ENCODE peak calls at places on chromosomes 5 and 9, in five cellular contexts. One of them, this sample, is unnamed.

GRCh38 chr9:91783411-91783810 is 166.6 kb downstream of the ROR2 start:
- DNase-seq in mammary epithelial cell: no peak
- DNase-seq in AG09309: no peak
- DNase-seq in natural killer cell: no peak
- DNase-seq in cardiac fibroblast: no peak
- DNase-seq in this sample: no peak

GRCh38 chr5:91690921-91691320 is 307.8 kb upstream of the ARRDC3 start:
- DNase-seq in natural killer cell: no peak
- DNase-seq in AG09309: no peak
- DNase-seq in cardiac fibroblast: no peak
- DNase-seq in mammary epithelial cell: no peak
- DNase-seq in this sample: peak; percentile 9

GRCh38 chr9:137168575-137168906 is 1.3 kb downstream of the LRRC26 start:
- DNase-seq in mammary epithelial cell: no peak
- DNase-seq in AG09309: no peak
- DNase-seq in cardiac fibroblast: no peak
- DNase-seq in natural killer cell: no peak
- DNase-seq in this sample: no peak

GRCh38 chr5:63131618-63132285 is 553.1 kb downstream of the LRRC70 start:
- DNase-seq in AG09309: no peak
- DNase-seq in mammary epithelial cell: peak; percentile 87
- DNase-seq in natural killer cell: no peak
- DNase-seq in cardiac fibroblast: peak; percentile 63
- DNase-seq in this sample: peak; percentile 52

GRCh38 chr5:95808686-95809413 is 13.7 kb downstream of the GLRX start:
- DNase-seq in mammary epithelial cell: no peak
- DNase-seq in AG09309: no peak
- DNase-seq in cardiac fibroblast: peak; percentile 93
- DNase-seq in natural killer cell: peak; percentile 60
- DNase-seq in this sample: peak; percentile 87

GRCh38 chr5:176792584-176793342 is 17.6 kb upstream of the UNC5A start:
- DNase-seq in AG09309: no peak
- DNase-seq in cardiac fibroblast: no peak
- DNase-seq in natural killer cell: no peak
- DNase-seq in mammary epithelial cell: no peak
- DNase-seq in this sample: no peak

GRCh38 chr5:173743641-173744343 is 127.3 kb upstream of the BOD1 start:
- DNase-seq in natural killer cell: no peak
- DNase-seq in AG09309: no peak
- DNase-seq in mammary epithelial cell: no peak
- DNase-seq in cardiac fibroblast: no peak
- DNase-seq in this sample: no peak

GRCh38 chr5:172413601-172414000 is 40.7 kb downstream of the SH3PXD2B start:
- DNase-seq in cardiac fibroblast: no peak
- DNase-seq in natural killer cell: no peak
- DNase-seq in AG09309: no peak
- DNase-seq in mammary epithelial cell: no peak
- DNase-seq in this sample: no peak

GRCh38 chr5:1483064-1483463 is 37.8 kb upstream of the SLC6A3 start:
- DNase-seq in natural killer cell: no peak
- DNase-seq in cardiac fibroblast: no peak
- DNase-seq in mammary epithelial cell: no peak
- DNase-seq in AG09309: no peak
- DNase-seq in this sample: no peak

GRCh38 chr5:133118741-133119140 is 66.9 kb downstream of the HSPA4 start:
- DNase-seq in mammary epithelial cell: no peak
- DNase-seq in natural killer cell: no peak
- DNase-seq in cardiac fibroblast: no peak
- DNase-seq in AG09309: no peak
- DNase-seq in this sample: no peak

GRCh38 chr5:114360816-114361723 is 800 bp upstream of the KCNN2 start:
- DNase-seq in natural killer cell: no peak
- DNase-seq in mammary epithelial cell: no peak
- DNase-seq in cardiac fibroblast: no peak
- DNase-seq in AG09309: no peak
- DNase-seq in this sample: no peak

GRCh38 chr5:21254161-21254560 is 1266.2 kb upstream of the CDH18 start:
- DNase-seq in AG09309: no peak
- DNase-seq in mammary epithelial cell: no peak
- DNase-seq in natural killer cell: no peak
- DNase-seq in cardiac fibroblast: no peak
- DNase-seq in this sample: no peak

GRCh38 chr5:45057564-45057963 is 248.8 kb downstream of the MRPS30 start:
- DNase-seq in cardiac fibroblast: no peak
- DNase-seq in mammary epithelial cell: no peak
- DNase-seq in AG09309: no peak
- DNase-seq in natural killer cell: no peak
- DNase-seq in this sample: no peak

GRCh38 chr5:93438124-93438523 is 142.9 kb downstream of the NR2F1-AS1 start:
- DNase-seq in natural killer cell: no peak
- DNase-seq in AG09309: no peak
- DNase-seq in cardiac fibroblast: no peak
- DNase-seq in mammary epithelial cell: no peak
- DNase-seq in this sample: no peak

GRCh38 chr9:113261917-113262671 is 13.3 kb downstream of the CDC26 start:
- DNase-seq in mammary epithelial cell: peak; percentile 31
- DNase-seq in AG09309: no peak
- DNase-seq in cardiac fibroblast: no peak
- DNase-seq in natural killer cell: no peak
- DNase-seq in this sample: no peak

GRCh38 chr9:3099601-3100000 is 255.7 kb upstream of the PUM3 start:
- DNase-seq in natural killer cell: no peak
- DNase-seq in AG09309: no peak
- DNase-seq in cardiac fibroblast: no peak
- DNase-seq in mammary epithelial cell: no peak
- DNase-seq in this sample: no peak

GRCh38 chr5:37308796-37309195 is 59.6 kb upstream of the CPLANE1 start:
- DNase-seq in AG09309: peak; percentile 10
- DNase-seq in mammary epithelial cell: peak; percentile 6
- DNase-seq in cardiac fibroblast: peak; percentile 44
- DNase-seq in natural killer cell: no peak
- DNase-seq in this sample: peak; percentile 74

GRCh38 chr5:133610489-133611356 is 1.6 kb downstream of the FSTL4 start:
- DNase-seq in mammary epithelial cell: peak; percentile 47
- DNase-seq in natural killer cell: no peak
- DNase-seq in cardiac fibroblast: peak; percentile 28
- DNase-seq in AG09309: no peak
- DNase-seq in this sample: peak; percentile 41

GRCh38 chr5:102975040-102975439 is 144.9 kb downstream of the GIN1 start:
- DNase-seq in natural killer cell: no peak
- DNase-seq in mammary epithelial cell: no peak
- DNase-seq in cardiac fibroblast: peak; percentile 64
- DNase-seq in AG09309: no peak
- DNase-seq in this sample: no peak

GRCh38 chr5:102971693-102972293 is 148.1 kb downstream of the GIN1 start:
- DNase-seq in AG09309: no peak
- DNase-seq in cardiac fibroblast: peak; percentile 72
- DNase-seq in natural killer cell: no peak
- DNase-seq in mammary epithelial cell: peak; percentile 9
- DNase-seq in this sample: peak; percentile 76

GRCh38 chr5:102975457-102976182 is 144.3 kb downstream of the GIN1 start:
- DNase-seq in cardiac fibroblast: peak; percentile 87
- DNase-seq in natural killer cell: no peak
- DNase-seq in mammary epithelial cell: peak; percentile 8
- DNase-seq in AG09309: no peak
- DNase-seq in this sample: peak; percentile 83

DNA sequence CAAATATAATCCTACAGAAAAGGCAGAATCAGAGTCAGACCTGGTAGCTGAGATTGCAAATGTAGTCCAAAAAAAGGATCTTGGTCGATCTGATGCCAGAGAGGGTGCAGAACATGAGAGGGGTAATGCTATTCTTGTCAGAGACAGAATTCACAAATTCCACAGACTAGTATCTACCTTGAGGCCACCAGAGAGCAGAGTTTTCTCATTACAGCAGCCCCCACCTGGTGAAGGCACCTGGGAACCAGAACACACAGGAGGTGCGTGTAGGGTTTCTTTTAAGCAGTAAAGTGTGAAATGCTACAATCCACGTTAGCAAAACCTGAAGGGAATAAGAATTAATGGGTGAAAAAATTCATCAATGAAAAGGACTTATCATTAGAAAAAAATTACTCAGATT is 145.8 kb downstream of the GIN1 start:
- DNase-seq in AG09309: no peak
- DNase-seq in mammary epithelial cell: no peak
- DNase-seq in natural killer cell: no peak
- DNase-seq in cardiac fibroblast: no peak
- DNase-seq in this sample: no peak
- TF ChIP-seq CTCF in AG09309: no peak
- TF ChIP-seq CTCF in mammary epithelial cell: no peak
- TF ChIP-seq CTCF in natural killer cell: no peak
- TF ChIP-seq CTCF in cardiac fibroblast: no peak
- TF ChIP-seq CTCF in this sample: no peak

GRCh38 chr5:6578676-6579343 is 54.0 kb downstream of the NSUN2 start:
- DNase-seq in natural killer cell: no peak
- DNase-seq in mammary epithelial cell: no peak
- DNase-seq in cardiac fibroblast: no peak
- DNase-seq in AG09309: no peak
- DNase-seq in this sample: no peak

GRCh38 chr5:6574111-6574510 is 58.7 kb downstream of the NSUN2 start:
- DNase-seq in mammary epithelial cell: no peak
- DNase-seq in natural killer cell: no peak
- DNase-seq in cardiac fibroblast: no peak
- DNase-seq in AG09309: no peak
- DNase-seq in this sample: no peak

GRCh38 chr5:6579535-6579934 is 53.3 kb downstream of the NSUN2 start:
- DNase-seq in cardiac fibroblast: no peak
- DNase-seq in AG09309: no peak
- DNase-seq in mammary epithelial cell: no peak
- DNase-seq in natural killer cell: no peak
- DNase-seq in this sample: no peak

GRCh38 chr5:6574537-6574936 is 58.3 kb downstream of the NSUN2 start:
- DNase-seq in mammary epithelial cell: no peak
- DNase-seq in AG09309: no peak
- DNase-seq in natural killer cell: no peak
- DNase-seq in cardiac fibroblast: no peak
- DNase-seq in this sample: no peak

GRCh38 chr5:6576861-6577501 is 55.9 kb downstream of the NSUN2 start:
- DNase-seq in AG09309: peak; percentile 21
- DNase-seq in cardiac fibroblast: peak; percentile 70
- DNase-seq in mammary epithelial cell: peak; percentile 40
- DNase-seq in natural killer cell: no peak
- DNase-seq in this sample: peak; percentile 80
- TF ChIP-seq CTCF in AG09309: peak; percentile 70
- TF ChIP-seq CTCF in cardiac fibroblast: peak; percentile 61
- TF ChIP-seq CTCF in mammary epithelial cell: peak; percentile 74
- TF ChIP-seq CTCF in natural killer cell: no peak
- TF ChIP-seq CTCF in this sample: peak; percentile 82

GRCh38 chr9:7042124-7042523 is 284.4 kb downstream of the KDM4C start:
- DNase-seq in cardiac fibroblast: no peak
- DNase-seq in AG09309: peak; percentile 39
- DNase-seq in natural killer cell: no peak
- DNase-seq in mammary epithelial cell: peak; percentile 45
- DNase-seq in this sample: no peak

DNA sequence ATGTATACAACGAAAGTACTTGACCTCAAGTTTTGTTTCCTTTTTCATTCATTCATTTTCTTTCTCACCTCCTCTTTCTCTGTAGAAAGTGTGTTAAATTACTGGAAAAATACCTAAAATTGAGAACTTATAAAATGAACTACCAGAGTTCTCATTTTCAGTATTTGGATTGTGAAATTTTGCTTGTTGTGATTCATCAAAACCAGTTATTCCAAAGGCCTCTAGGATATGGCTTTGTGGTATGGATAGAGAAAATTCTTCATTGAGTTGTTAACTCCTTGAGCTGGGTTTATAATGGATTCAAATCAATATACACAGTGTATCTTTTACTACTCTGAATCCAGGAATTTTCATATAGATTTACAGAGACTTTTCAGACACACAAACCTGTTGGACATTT is 287.6 kb downstream of the KDM4C start:
- DNase-seq in cardiac fibroblast: no peak
- DNase-seq in mammary epithelial cell: peak; percentile 23
- DNase-seq in natural killer cell: no peak
- DNase-seq in AG09309: no peak
- DNase-seq in this sample: peak; percentile 38
- TF ChIP-seq CTCF in cardiac fibroblast: no peak
- TF ChIP-seq CTCF in mammary epithelial cell: no peak
- TF ChIP-seq CTCF in natural killer cell: no peak
- TF ChIP-seq CTCF in AG09309: no peak
- TF ChIP-seq CTCF in this sample: no peak

GRCh38 chr5:111453290-111453689 is 59.0 kb downstream of the STARD4 start:
- DNase-seq in natural killer cell: no peak
- DNase-seq in cardiac fibroblast: no peak
- DNase-seq in AG09309: no peak
- DNase-seq in mammary epithelial cell: peak; percentile 23
- DNase-seq in this sample: peak; percentile 61
- TF ChIP-seq CTCF in natural killer cell: no peak
- TF ChIP-seq CTCF in cardiac fibroblast: no peak
- TF ChIP-seq CTCF in AG09309: no peak
- TF ChIP-seq CTCF in mammary epithelial cell: no peak
- TF ChIP-seq CTCF in this sample: no peak

GRCh38 chr5:68315679-68316271 is 100.2 kb downstream of the PIK3R1 start:
- DNase-seq in cardiac fibroblast: no peak
- DNase-seq in mammary epithelial cell: peak; percentile 76
- DNase-seq in AG09309: no peak
- DNase-seq in natural killer cell: peak; percentile 31
- DNase-seq in this sample: no peak

GRCh38 chr5:68320094-68320986 is 104.8 kb downstream of the PIK3R1 start:
- DNase-seq in cardiac fibroblast: no peak
- DNase-seq in natural killer cell: no peak
- DNase-seq in AG09309: no peak
- DNase-seq in mammary epithelial cell: no peak
- DNase-seq in this sample: no peak

GRCh38 chr5:68316469-68316868 is 100.9 kb downstream of the PIK3R1 start:
- DNase-seq in cardiac fibroblast: no peak
- DNase-seq in natural killer cell: no peak
- DNase-seq in mammary epithelial cell: no peak
- DNase-seq in AG09309: no peak
- DNase-seq in this sample: no peak

GRCh38 chr5:68319316-68320093 is 103.9 kb downstream of the PIK3R1 start:
- DNase-seq in AG09309: peak; percentile 49
- DNase-seq in cardiac fibroblast: peak; percentile 48
- DNase-seq in natural killer cell: no peak
- DNase-seq in mammary epithelial cell: peak; percentile 86
- DNase-seq in this sample: peak; percentile 76

GRCh38 chr5:68317641-68318040 is 102.1 kb downstream of the PIK3R1 start:
- DNase-seq in cardiac fibroblast: no peak
- DNase-seq in natural killer cell: no peak
- DNase-seq in mammary epithelial cell: no peak
- DNase-seq in AG09309: no peak
- DNase-seq in this sample: no peak
- TF ChIP-seq CTCF in cardiac fibroblast: no peak
- TF ChIP-seq CTCF in natural killer cell: no peak
- TF ChIP-seq CTCF in mammary epithelial cell: no peak
- TF ChIP-seq CTCF in AG09309: no peak
- TF ChIP-seq CTCF in this sample: no peak